ENCODE peak calls at places on chromosomes 7 and 10, in six cellular contexts. Y is lung, A is astrocyte, P is aorta, Q is H7, M is right cardiac atrium. S is an unnamed sample. For H3K27me3, the result is how much of the 10 kb centered on the place peaks cover.

GRCh38 chr10:14750900-14751575 is 23.7 kb downstream of the FAM107B start:
- DNase-seq in Y (no peak), A (no peak), P (no peak), Q (no peak), M (peak), S (no peak)

GRCh38 chr7:39535720-39536119 is 30.5 kb upstream of the YAE1 start:
- DNase-seq in Y (no peak), A (no peak), P (no peak), Q (no peak), M (no peak), S (no peak)

GRCh38 chr10:844552-844951 is 87.0 kb downstream of the LARP4B start:
- DNase-seq in Y (no peak), A (peak), P (no peak), Q (no peak), M (peak), S (no peak)

GRCh38 chr7:115731796-115732471 is 298.6 kb downstream of the TFEC start:
- DNase-seq in Y (no peak), A (no peak), P (no peak), Q (no peak), M (no peak), S (no peak)

GRCh38 chr10:20004087-20004523 is 187.9 kb downstream of the PLXDC2 start:
- DNase-seq in Y (peak), A (peak), P (peak), Q (no peak), M (peak), S (no peak)

GRCh38 chr10:16960573-16960972 is 143.3 kb upstream of the RSU1 start:
- DNase-seq in Y (no peak), A (no peak), P (no peak), Q (no peak), M (no peak), S (no peak)

GRCh38 chr10:125607689-125608290 is 75.2 kb downstream of the TEX36 start:
- DNase-seq in Y (no peak), A (no peak), P (no peak), Q (no peak), M (no peak), S (no peak)

GRCh38 chr7:83347836-83348482 is 185.3 kb upstream of the PCLO start:
- DNase-seq in Y (no peak), A (peak), P (no peak), Q (no peak), M (no peak), S (peak)

GRCh38 chr7:7352845-7353244 is 170.5 kb downstream of the C1GALT1 start:
- DNase-seq in Y (no peak), A (no peak), P (no peak), Q (peak), M (no peak), S (no peak)

GRCh38 chr10:23804125-23804524 is 365.2 kb downstream of the OTUD1 start:
- DNase-seq in Y (no peak), A (no peak), P (no peak), Q (no peak), M (no peak), S (no peak)

GRCh38 chr10:92699518-92700272 is 9.9 kb downstream of the HHEX start:
- DNase-seq in Y (no peak), A (no peak), P (peak), Q (peak), M (peak), S (no peak)

GRCh38 chr10:103676851-103677417 is 178.4 kb downstream of the SH3PXD2A start:
- DNase-seq in Y (no peak), A (peak), P (peak), Q (no peak), M (peak), S (peak)

GRCh38 chr7:92731327-92732063 is 104.9 kb downstream of the CDK6 start:
- DNase-seq in Y (no peak), A (peak), P (no peak), Q (no peak), M (no peak), S (no peak)

GRCh38 chr10:26455567-26456315 is 17.6 kb downstream of the APBB1IP start:
- DNase-seq in Y (no peak), A (peak), P (no peak), Q (no peak), M (no peak), S (no peak)

GRCh38 chr7:44637788-44638594 is 31.6 kb downstream of the OGDH start:
- DNase-seq in Y (no peak), A (peak), P (peak), Q (no peak), M (peak), S (no peak)

GRCh38 chr7:44491229-44491628 is 771 bp upstream of the NUDCD3 start:
- DNase-seq in Y (no peak), A (no peak), P (no peak), Q (no peak), M (no peak), S (no peak)

GRCh38 chr10:118481871-118482270 is 113.6 kb downstream of the PRLHR start:
- DNase-seq in Y (no peak), A (no peak), P (no peak), Q (no peak), M (no peak), S (no peak)

GRCh38 chr10:4588824-4589223 is 237.2 kb upstream of the AKR1E2 start:
- DNase-seq in Y (no peak), A (no peak), P (no peak), Q (no peak), M (no peak), S (no peak)

GRCh38 chr10:55628260-55628701 is 732.8 kb downstream of the ZWINT start:
- DNase-seq in Y (no peak), A (no peak), P (peak), Q (peak), M (peak), S (no peak)

GRCh38 chr7:42289473-42289872 is 52.5 kb upstream of the GLI3 start:
- DNase-seq in Y (no peak), A (no peak), P (no peak), Q (no peak), M (no peak), S (no peak)

GRCh38 chr7:75813084-75813483 is 522 bp downstream of the CCL24 start:
- DNase-seq in Y (no peak), A (no peak), P (no peak), Q (no peak), M (no peak), S (peak)

DNA sequence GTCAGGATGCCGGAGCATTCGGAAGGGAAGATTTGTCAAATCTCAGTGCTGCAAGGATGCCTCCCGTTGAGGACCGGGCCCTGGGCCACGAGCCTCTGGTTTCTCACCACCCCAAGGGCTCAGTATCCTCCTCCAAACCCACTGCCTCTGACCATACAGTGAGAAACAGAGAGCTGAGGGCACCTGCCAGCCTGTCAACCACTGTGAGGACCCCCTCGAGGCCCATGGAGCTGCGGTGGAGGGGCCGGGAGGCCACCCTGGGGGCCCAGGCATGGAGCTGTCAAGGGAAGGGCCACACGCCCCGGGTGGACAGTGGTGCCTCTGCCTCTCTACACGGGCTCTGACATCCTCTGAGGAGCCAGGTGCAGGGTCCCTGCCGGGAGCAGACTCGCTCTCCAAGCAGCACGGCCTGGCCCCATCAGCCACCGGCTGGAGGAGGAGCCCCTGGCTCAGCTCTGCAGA is 248.0 kb upstream of the TCERG1L start:
- DNase-seq in Y (no peak), A (no peak), P (no peak), Q (no peak), M (no peak), S (no peak)
- H3K27me3 ChIP-seq in Y (under half), A (under half), P (under half), Q (under half), M (under half), S (under half)

DNA sequence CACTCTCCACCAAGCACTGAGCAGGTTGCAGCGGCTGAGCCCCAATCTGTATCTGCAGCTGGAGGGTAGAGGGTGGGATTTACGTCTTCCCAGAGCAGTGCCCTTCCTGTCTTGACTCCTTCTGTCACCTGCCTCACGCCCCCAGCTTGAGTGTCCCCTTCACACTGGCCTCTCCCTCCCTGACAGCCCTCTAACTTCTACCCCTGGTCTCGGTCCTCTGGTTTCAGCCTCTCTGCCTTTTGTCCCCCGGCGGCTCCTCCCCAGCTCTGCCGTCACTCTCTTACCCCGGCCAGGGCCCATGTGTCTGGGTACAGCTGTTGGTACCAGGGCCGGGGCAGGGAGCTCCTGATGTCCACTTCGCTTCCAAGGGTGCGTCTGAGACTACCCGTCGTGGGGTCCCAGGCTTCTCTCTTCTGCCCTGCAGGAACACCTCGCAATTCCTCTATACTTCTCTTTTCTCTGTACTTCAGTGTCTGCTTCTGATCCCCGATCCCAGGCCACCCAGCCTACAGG is 653 bp downstream of the MUC3A start:
- DNase-seq in Y (no peak), A (no peak), P (no peak), Q (peak), M (no peak), S (no peak)
- H3K27me3 ChIP-seq in Y (under half), A (under half), P (under half), Q (under half), M (under half), S (under half)

DNA sequence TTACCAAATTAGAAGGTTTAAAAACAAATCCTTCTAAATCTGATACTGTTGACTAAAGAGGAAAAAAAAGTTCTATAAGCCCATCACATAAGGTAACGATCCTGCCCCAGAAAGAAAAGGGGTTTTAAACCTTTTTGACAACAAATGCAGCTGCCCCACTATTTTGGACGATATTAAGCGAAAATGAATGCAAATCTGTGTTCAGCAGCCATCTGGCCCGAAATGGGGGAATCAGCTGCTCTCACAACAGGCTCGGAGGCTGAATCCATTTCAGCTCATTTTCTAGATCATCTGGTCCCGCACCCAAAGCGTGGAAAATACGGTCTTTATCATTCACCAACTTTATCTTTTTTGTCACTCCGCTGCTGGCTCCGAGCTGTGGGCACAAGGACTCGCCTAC is 2.3 kb upstream of the EBF3 start:
- DNase-seq in Y (no peak), A (no peak), P (no peak), Q (no peak), M (no peak), S (no peak)
- H3K27me3 ChIP-seq in Y (half or more), A (half or more), P (under half), Q (half or more), M (under half), S (half or more)

GRCh38 chr7:156034397-156034796 is 222.1 kb upstream of the SHH start:
- DNase-seq in Y (no peak), A (no peak), P (no peak), Q (no peak), M (no peak), S (no peak)
- H3K27me3 ChIP-seq in Y (under half), A (under half), P (under half), Q (under half), M (under half), S (under half)

S was measured in AG04450.